ENCODE peak calls at places on chromosome 22, in nine cellular contexts. One of them, this sample, is unnamed.

GRCh38 chr22:49024775-49025440 is 802.8 kb downstream of the BRD1 start:
- DNase-seq in A549: no peak
- DNase-seq in kidney epithelial cell: no peak
- DNase-seq in ovary: no peak
- DNase-seq in right lobe of liver: no peak
- DNase-seq in colonic mucosa: no peak
- DNase-seq in transverse colon: no peak
- DNase-seq in GM12865: no peak
- DNase-seq in fibroblast of lung: no peak
- DNase-seq in this sample: no peak

GRCh38 chr22:28075260-28075981 is 156.4 kb upstream of the PITPNB start:
- DNase-seq in kidney epithelial cell: peak
- DNase-seq in GM12865: no peak
- DNase-seq in right lobe of liver: no peak
- DNase-seq in ovary: no peak
- DNase-seq in fibroblast of lung: peak
- DNase-seq in A549: peak
- DNase-seq in colonic mucosa: peak
- DNase-seq in transverse colon: peak
- DNase-seq in this sample: no peak

GRCh38 chr22:33971561-33971961 is 51.3 kb upstream of the LARGE1 start:
- DNase-seq in transverse colon: no peak
- DNase-seq in GM12865: no peak
- DNase-seq in ovary: no peak
- DNase-seq in A549: no peak
- DNase-seq in fibroblast of lung: no peak
- DNase-seq in colonic mucosa: no peak
- DNase-seq in kidney epithelial cell: peak
- DNase-seq in right lobe of liver: no peak
- DNase-seq in this sample: no peak

GRCh38 chr22:17234144-17234623 is 14.9 kb upstream of the ADA2 start:
- DNase-seq in transverse colon: no peak
- DNase-seq in A549: peak
- DNase-seq in ovary: no peak
- DNase-seq in kidney epithelial cell: no peak
- DNase-seq in right lobe of liver: no peak
- DNase-seq in colonic mucosa: no peak
- DNase-seq in GM12865: no peak
- DNase-seq in fibroblast of lung: peak
- DNase-seq in this sample: peak

GRCh38 chr22:31893460-31893859 is 50.9 kb upstream of the YWHAH start:
- DNase-seq in A549: no peak
- DNase-seq in transverse colon: no peak
- DNase-seq in fibroblast of lung: no peak
- DNase-seq in colonic mucosa: no peak
- DNase-seq in kidney epithelial cell: no peak
- DNase-seq in ovary: no peak
- DNase-seq in GM12865: no peak
- DNase-seq in right lobe of liver: no peak
- DNase-seq in this sample: no peak

GRCh38 chr22:27662359-27663030 is 139.1 kb downstream of the MN1 start:
- DNase-seq in transverse colon: no peak
- DNase-seq in A549: no peak
- DNase-seq in GM12865: no peak
- DNase-seq in colonic mucosa: peak
- DNase-seq in ovary: peak
- DNase-seq in right lobe of liver: peak
- DNase-seq in kidney epithelial cell: no peak
- DNase-seq in fibroblast of lung: peak
- DNase-seq in this sample: no peak

GRCh38 chr22:26585104-26585790 is 4.7 kb downstream of the TPST2 start:
- DNase-seq in kidney epithelial cell: peak
- DNase-seq in A549: peak
- DNase-seq in transverse colon: no peak
- DNase-seq in right lobe of liver: peak
- DNase-seq in ovary: peak
- DNase-seq in fibroblast of lung: peak
- DNase-seq in GM12865: no peak
- DNase-seq in colonic mucosa: no peak
- DNase-seq in this sample: no peak

GRCh38 chr22:19998232-19998951 is 18.2 kb downstream of the ARVCF start:
- DNase-seq in GM12865: no peak
- DNase-seq in A549: no peak
- DNase-seq in colonic mucosa: no peak
- DNase-seq in right lobe of liver: no peak
- DNase-seq in transverse colon: no peak
- DNase-seq in fibroblast of lung: no peak
- DNase-seq in kidney epithelial cell: no peak
- DNase-seq in ovary: peak
- DNase-seq in this sample: no peak

GRCh38 chr22:45235101-45235777 is 5.5 kb downstream of the KIAA0930 start:
- DNase-seq in kidney epithelial cell: no peak
- DNase-seq in A549: no peak
- DNase-seq in transverse colon: peak
- DNase-seq in GM12865: peak
- DNase-seq in colonic mucosa: no peak
- DNase-seq in fibroblast of lung: no peak
- DNase-seq in ovary: no peak
- DNase-seq in right lobe of liver: no peak
- DNase-seq in this sample: no peak

GRCh38 chr22:31530816-31531180 is 34.5 kb downstream of the SFI1 start:
- DNase-seq in kidney epithelial cell: no peak
- DNase-seq in colonic mucosa: no peak
- DNase-seq in ovary: no peak
- DNase-seq in fibroblast of lung: peak
- DNase-seq in right lobe of liver: no peak
- DNase-seq in transverse colon: no peak
- DNase-seq in GM12865: no peak
- DNase-seq in A549: no peak
- DNase-seq in this sample: no peak

GRCh38 chr22:50157976-50158375 is 12.6 kb upstream of the PANX2 start:
- DNase-seq in transverse colon: peak
- DNase-seq in GM12865: no peak
- DNase-seq in ovary: no peak
- DNase-seq in colonic mucosa: peak
- DNase-seq in right lobe of liver: no peak
- DNase-seq in kidney epithelial cell: no peak
- DNase-seq in fibroblast of lung: no peak
- DNase-seq in A549: no peak
- DNase-seq in this sample: no peak

GRCh38 chr22:42830161-42830560 is 26.9 kb downstream of the ARFGAP3 start:
- DNase-seq in right lobe of liver: no peak
- DNase-seq in transverse colon: no peak
- DNase-seq in colonic mucosa: no peak
- DNase-seq in A549: no peak
- DNase-seq in ovary: no peak
- DNase-seq in fibroblast of lung: no peak
- DNase-seq in GM12865: no peak
- DNase-seq in kidney epithelial cell: no peak
- DNase-seq in this sample: no peak

GRCh38 chr22:18057568-18058209 is 20.1 kb upstream of the PEX26 start:
- DNase-seq in ovary: peak
- DNase-seq in fibroblast of lung: peak
- DNase-seq in transverse colon: peak
- DNase-seq in A549: peak
- DNase-seq in right lobe of liver: peak
- DNase-seq in GM12865: peak
- DNase-seq in colonic mucosa: peak
- DNase-seq in kidney epithelial cell: peak
- DNase-seq in this sample: no peak

GRCh38 chr22:42294034-42294985 is 23.9 kb upstream of the TCF20 start:
- DNase-seq in transverse colon: peak
- DNase-seq in kidney epithelial cell: no peak
- DNase-seq in A549: peak
- DNase-seq in GM12865: no peak
- DNase-seq in colonic mucosa: peak
- DNase-seq in ovary: peak
- DNase-seq in right lobe of liver: peak
- DNase-seq in fibroblast of lung: peak
- DNase-seq in this sample: peak

GRCh38 chr22:16699336-16699735 is 106.7 kb upstream of the CCT8L2 start:
- DNase-seq in right lobe of liver: no peak
- DNase-seq in A549: no peak
- DNase-seq in kidney epithelial cell: no peak
- DNase-seq in colonic mucosa: no peak
- DNase-seq in transverse colon: no peak
- DNase-seq in fibroblast of lung: no peak
- DNase-seq in ovary: no peak
- DNase-seq in GM12865: no peak
- DNase-seq in this sample: no peak

GRCh38 chr22:36775966-36776669 is at the start of gene IFT27:
- DNase-seq in colonic mucosa: peak
- DNase-seq in A549: peak
- DNase-seq in GM12865: peak
- DNase-seq in fibroblast of lung: peak
- DNase-seq in transverse colon: peak
- DNase-seq in right lobe of liver: peak
- DNase-seq in kidney epithelial cell: peak
- DNase-seq in ovary: peak
- DNase-seq in this sample: peak

GRCh38 chr22:36775589-36775965 is 342 bp downstream of the IFT27 start:
- DNase-seq in right lobe of liver: peak
- DNase-seq in A549: no peak
- DNase-seq in fibroblast of lung: peak
- DNase-seq in GM12865: peak
- DNase-seq in kidney epithelial cell: no peak
- DNase-seq in transverse colon: peak
- DNase-seq in colonic mucosa: peak
- DNase-seq in ovary: peak
- DNase-seq in this sample: peak

GRCh38 chr22:36772451-36772850 is 3.5 kb downstream of the IFT27 start:
- DNase-seq in right lobe of liver: no peak
- DNase-seq in kidney epithelial cell: no peak
- DNase-seq in transverse colon: no peak
- DNase-seq in A549: no peak
- DNase-seq in colonic mucosa: no peak
- DNase-seq in GM12865: no peak
- DNase-seq in ovary: no peak
- DNase-seq in fibroblast of lung: no peak
- DNase-seq in this sample: no peak

GRCh38 chr22:36771376-36772063 is 4.4 kb downstream of the IFT27 start:
- DNase-seq in kidney epithelial cell: no peak
- DNase-seq in colonic mucosa: no peak
- DNase-seq in ovary: no peak
- DNase-seq in A549: no peak
- DNase-seq in GM12865: no peak
- DNase-seq in right lobe of liver: no peak
- DNase-seq in transverse colon: no peak
- DNase-seq in fibroblast of lung: no peak
- DNase-seq in this sample: no peak

GRCh38 chr22:36773935-36774334 is 2.0 kb downstream of the IFT27 start:
- DNase-seq in fibroblast of lung: peak
- DNase-seq in colonic mucosa: no peak
- DNase-seq in transverse colon: no peak
- DNase-seq in right lobe of liver: no peak
- DNase-seq in A549: peak
- DNase-seq in ovary: no peak
- DNase-seq in kidney epithelial cell: no peak
- DNase-seq in GM12865: no peak
- DNase-seq in this sample: no peak
- TF ChIP-seq CTCF in fibroblast of lung: peak
- TF ChIP-seq CTCF in colonic mucosa: no peak
- TF ChIP-seq CTCF in transverse colon: peak
- TF ChIP-seq CTCF in right lobe of liver: peak
- TF ChIP-seq CTCF in A549: peak
- TF ChIP-seq CTCF in ovary: no peak
- TF ChIP-seq CTCF in kidney epithelial cell: peak
- TF ChIP-seq CTCF in GM12865: peak
- TF ChIP-seq CTCF in this sample: peak

GRCh38 chr22:40193429-40194421 is 16.0 kb downstream of the TNRC6B start:
- DNase-seq in kidney epithelial cell: no peak
- DNase-seq in transverse colon: no peak
- DNase-seq in colonic mucosa: no peak
- DNase-seq in A549: peak
- DNase-seq in fibroblast of lung: peak
- DNase-seq in right lobe of liver: no peak
- DNase-seq in GM12865: no peak
- DNase-seq in ovary: no peak
- DNase-seq in this sample: no peak
- TF ChIP-seq CTCF in kidney epithelial cell: peak
- TF ChIP-seq CTCF in transverse colon: no peak
- TF ChIP-seq CTCF in colonic mucosa: no peak
- TF ChIP-seq CTCF in A549: peak
- TF ChIP-seq CTCF in fibroblast of lung: peak
- TF ChIP-seq CTCF in right lobe of liver: peak
- TF ChIP-seq CTCF in GM12865: peak
- TF ChIP-seq CTCF in ovary: no peak
- TF ChIP-seq CTCF in this sample: no peak

DNA sequence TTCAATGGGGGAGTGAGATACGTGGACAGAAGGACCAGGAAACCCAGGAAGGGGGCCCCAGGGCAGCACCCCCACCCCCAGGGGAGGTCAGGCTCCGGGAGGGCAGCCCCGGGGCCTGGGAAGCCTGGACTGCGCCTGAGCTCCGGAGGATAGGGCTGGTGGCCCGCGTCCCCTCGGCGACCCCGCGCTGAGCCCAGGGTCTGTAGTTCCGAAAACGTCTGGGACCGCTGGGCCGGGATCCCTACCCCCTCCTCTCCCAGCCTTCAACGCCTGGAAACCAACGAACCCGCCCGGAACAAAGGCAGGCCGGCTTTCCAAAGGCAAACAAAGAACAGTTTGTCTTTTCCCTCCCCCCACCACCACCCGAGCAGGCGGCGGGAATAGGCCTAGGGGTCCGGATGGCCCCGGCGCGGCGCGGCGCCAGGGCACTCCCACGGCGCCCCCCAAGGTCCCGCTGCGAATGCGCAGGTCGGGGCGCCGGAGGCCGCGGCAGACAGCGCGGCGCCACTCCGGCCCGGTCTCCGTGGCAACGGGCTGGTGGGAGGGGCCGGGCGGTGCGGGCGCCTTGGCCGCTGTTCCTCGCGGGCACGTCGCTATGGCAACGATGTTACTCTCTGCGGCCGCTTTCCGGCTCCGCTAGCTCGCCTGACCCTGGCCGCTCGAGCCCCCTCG is 58.5 kb downstream of the IGLL1 start:
- DNase-seq in transverse colon: peak
- DNase-seq in A549: peak
- DNase-seq in ovary: peak
- DNase-seq in fibroblast of lung: peak
- DNase-seq in colonic mucosa: peak
- DNase-seq in kidney epithelial cell: peak
- DNase-seq in right lobe of liver: peak
- DNase-seq in GM12865: peak
- DNase-seq in this sample: peak
- TF ChIP-seq CTCF in transverse colon: no peak
- TF ChIP-seq CTCF in A549: peak
- TF ChIP-seq CTCF in ovary: peak
- TF ChIP-seq CTCF in fibroblast of lung: no peak
- TF ChIP-seq CTCF in colonic mucosa: no peak
- TF ChIP-seq CTCF in kidney epithelial cell: no peak
- TF ChIP-seq CTCF in right lobe of liver: no peak
- TF ChIP-seq CTCF in GM12865: peak
- TF ChIP-seq CTCF in this sample: no peak

DNA sequence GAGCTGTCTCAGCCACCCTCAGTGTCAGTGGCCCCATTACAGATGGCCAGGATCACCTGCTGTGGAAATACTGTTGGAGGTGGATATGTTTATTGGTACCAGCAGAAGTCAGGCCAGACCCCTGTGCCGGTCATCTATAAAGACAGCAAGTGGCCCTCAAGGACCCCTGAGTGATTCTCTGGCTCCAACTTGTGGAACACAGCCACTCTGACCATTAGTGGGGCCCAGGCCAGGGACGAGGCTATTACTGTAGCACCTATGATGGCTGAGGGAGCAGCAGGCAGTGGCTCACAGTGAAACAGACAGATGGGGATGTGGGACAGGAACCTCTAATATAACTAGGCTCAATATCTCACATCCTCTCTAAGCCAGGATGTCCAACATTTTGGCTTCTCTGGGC is 25.5 kb upstream of the GGTLC2 start:
- DNase-seq in A549: no peak
- DNase-seq in GM12865: no peak
- DNase-seq in colonic mucosa: no peak
- DNase-seq in transverse colon: no peak
- DNase-seq in ovary: no peak
- DNase-seq in right lobe of liver: no peak
- DNase-seq in fibroblast of lung: no peak
- DNase-seq in kidney epithelial cell: no peak
- DNase-seq in this sample: no peak
- TF ChIP-seq CTCF in A549: no peak
- TF ChIP-seq CTCF in GM12865: no peak
- TF ChIP-seq CTCF in colonic mucosa: no peak
- TF ChIP-seq CTCF in transverse colon: no peak
- TF ChIP-seq CTCF in ovary: no peak
- TF ChIP-seq CTCF in right lobe of liver: no peak
- TF ChIP-seq CTCF in fibroblast of lung: no peak
- TF ChIP-seq CTCF in kidney epithelial cell: no peak
- TF ChIP-seq CTCF in this sample: no peak

This sample was measured in endothelial cell.